ENCODE peak calls at places on chromosomes 16 and 17, in nine cellular contexts. H, P, I, Z, K, R, F, W and N are unnamed samples. For H3K4me1, the result is how much of the 10 kb centered on the place peaks cover.

GRCh38 chr16:30112197-30113030 is 923 bp downstream of the GDPD3 start:
- DNase-seq in P (peak), H (peak), K (peak), R (peak), Z (peak), F (peak), I (peak), W (peak), N (peak)

GRCh38 chr17:40319651-40320550 is 10.9 kb downstream of the RARA start:
- DNase-seq in Z (no peak), H (peak), P (no peak), I (no peak), W (peak), R (peak), F (no peak), K (no peak), N (peak)

GRCh38 chr17:48754500-48755261 is 26.1 kb upstream of the HOXB13 start:
- DNase-seq in F (no peak), H (no peak), R (no peak), W (no peak), Z (no peak), I (no peak), P (no peak), K (no peak), N (no peak)

GRCh38 chr17:79721993-79722671 is 8.6 kb upstream of the ENPP7 start:
- DNase-seq in W (no peak), H (no peak), R (no peak), K (peak), F (no peak), P (peak), Z (peak), I (no peak), N (no peak)

GRCh38 chr17:74649909-74650308 is 26.4 kb upstream of the CD300E start:
- DNase-seq in R (no peak), K (no peak), P (no peak), W (no peak), H (no peak), I (no peak), F (no peak), Z (no peak), N (no peak)

GRCh38 chr16:89670496-89671431 is 13.1 kb downstream of the SPATA33 start:
- DNase-seq in R (no peak), Z (no peak), I (no peak), K (peak), H (no peak), F (no peak), W (no peak), P (no peak), N (no peak)

GRCh38 chr16:82810077-82810476 is 183.3 kb downstream of the CDH13 start:
- DNase-seq in Z (no peak), H (no peak), P (no peak), I (no peak), K (no peak), W (no peak), R (no peak), F (no peak), N (no peak)

GRCh38 chr17:4304417-4305027 is 40.7 kb upstream of the ANKFY1 start:
- DNase-seq in P (peak), R (no peak), H (peak), I (no peak), F (no peak), K (peak), W (no peak), Z (peak), N (peak)

GRCh38 chr17:43769426-43769825 is 9.4 kb downstream of the DUSP3 start:
- DNase-seq in I (no peak), P (no peak), Z (no peak), F (no peak), H (no peak), R (no peak), W (no peak), K (no peak), N (no peak)

GRCh38 chr17:48322060-48322459 is 108.0 kb downstream of the SKAP1 start:
- DNase-seq in P (no peak), K (peak), W (no peak), H (no peak), R (no peak), I (no peak), Z (no peak), F (no peak), N (no peak)

GRCh38 chr17:2704890-2705248 is 6.7 kb downstream of the CLUH start:
- DNase-seq in Z (no peak), R (peak), K (no peak), P (no peak), F (peak), W (no peak), I (no peak), H (no peak), N (no peak)

GRCh38 chr17:32461853-32462617 is 17.7 kb downstream of the PSMD11 start:
- DNase-seq in I (no peak), F (no peak), W (no peak), P (peak), R (no peak), Z (peak), H (peak), K (peak), N (peak)

GRCh38 chr17:72747416-72747815 is 345.1 kb downstream of the SLC39A11 start:
- DNase-seq in H (no peak), W (no peak), R (no peak), Z (no peak), I (no peak), F (no peak), K (no peak), P (no peak), N (no peak)

GRCh38 chr17:51739245-51739886 is 419.1 kb downstream of the CA10 start:
- DNase-seq in K (no peak), F (no peak), I (no peak), P (no peak), R (no peak), W (no peak), Z (peak), H (no peak), N (peak)

GRCh38 chr16:56643080-56643778 is 4.8 kb downstream of the MT1A start:
- DNase-seq in Z (peak), I (no peak), F (peak), K (peak), W (peak), R (peak), H (peak), P (peak), N (peak)

GRCh38 chr17:73648974-73649373 is 4.7 kb upstream of the SDK2 start:
- DNase-seq in K (no peak), F (no peak), H (no peak), I (no peak), P (no peak), Z (no peak), W (no peak), R (no peak), N (no peak)

GRCh38 chr17:64685705-64686104 is 23.6 kb upstream of the SMURF2 start:
- DNase-seq in W (no peak), P (no peak), K (no peak), F (no peak), Z (no peak), H (no peak), I (no peak), R (no peak), N (no peak)

GRCh38 chr16:4611337-4612023 is 3.2 kb downstream of the UBALD1 start:
- DNase-seq in P (no peak), Z (no peak), F (no peak), R (no peak), I (no peak), H (no peak), K (peak), W (no peak), N (peak)

GRCh38 chr16:11625769-11626168 is 39.0 kb upstream of the LITAF start:
- DNase-seq in I (no peak), H (no peak), Z (no peak), F (no peak), W (no peak), R (no peak), K (no peak), P (no peak), N (no peak)
- H3K4me1 ChIP-seq in I (under half), H (under half), Z (under half), F (under half), W (under half), R (under half), K (under half), P (under half), N (under half)

GRCh38 chr16:69166221-69166833 is 20.6 kb upstream of the SNTB2 start:
- DNase-seq in H (no peak), K (peak), I (no peak), R (no peak), Z (no peak), F (no peak), P (no peak), W (no peak), N (no peak)
- H3K4me3 ChIP-seq in H (no peak), K (no peak), I (no peak), R (no peak), Z (no peak), F (no peak), P (no peak), W (no peak), N (no peak)

GRCh38 chr16:53775106-53775820 is 71.3 kb downstream of the FTO start:
- DNase-seq in Z (no peak), F (no peak), K (no peak), P (peak), H (no peak), W (no peak), R (no peak), I (no peak), N (no peak)
- H3K4me1 ChIP-seq in Z (half or more), F (under half), K (half or more), P (under half), H (under half), W (half or more), R (half or more), I (under half), N (under half)

GRCh38 chr17:42677012-42677857 is 441 bp upstream of the PLEKHH3 start:
- DNase-seq in I (peak), H (peak), W (peak), Z (peak), P (peak), K (peak), R (peak), F (peak), N (peak)

GRCh38 chr17:42679492-42680330 is 1.9 kb downstream of the CCR10 start:
- DNase-seq in I (no peak), Z (peak), H (peak), R (peak), P (peak), K (peak), W (peak), F (peak), N (peak)

GRCh38 chr17:42676424-42677011 is at the start of gene PLEKHH3:
- DNase-seq in F (no peak), H (no peak), Z (no peak), R (no peak), W (no peak), P (no peak), K (no peak), I (no peak), N (no peak)

GRCh38 chr17:42679001-42679491 is 2.3 kb upstream of the PLEKHH3 start:
- DNase-seq in F (peak), H (peak), Z (peak), W (no peak), P (peak), R (peak), K (peak), I (no peak), N (peak)

DNA sequence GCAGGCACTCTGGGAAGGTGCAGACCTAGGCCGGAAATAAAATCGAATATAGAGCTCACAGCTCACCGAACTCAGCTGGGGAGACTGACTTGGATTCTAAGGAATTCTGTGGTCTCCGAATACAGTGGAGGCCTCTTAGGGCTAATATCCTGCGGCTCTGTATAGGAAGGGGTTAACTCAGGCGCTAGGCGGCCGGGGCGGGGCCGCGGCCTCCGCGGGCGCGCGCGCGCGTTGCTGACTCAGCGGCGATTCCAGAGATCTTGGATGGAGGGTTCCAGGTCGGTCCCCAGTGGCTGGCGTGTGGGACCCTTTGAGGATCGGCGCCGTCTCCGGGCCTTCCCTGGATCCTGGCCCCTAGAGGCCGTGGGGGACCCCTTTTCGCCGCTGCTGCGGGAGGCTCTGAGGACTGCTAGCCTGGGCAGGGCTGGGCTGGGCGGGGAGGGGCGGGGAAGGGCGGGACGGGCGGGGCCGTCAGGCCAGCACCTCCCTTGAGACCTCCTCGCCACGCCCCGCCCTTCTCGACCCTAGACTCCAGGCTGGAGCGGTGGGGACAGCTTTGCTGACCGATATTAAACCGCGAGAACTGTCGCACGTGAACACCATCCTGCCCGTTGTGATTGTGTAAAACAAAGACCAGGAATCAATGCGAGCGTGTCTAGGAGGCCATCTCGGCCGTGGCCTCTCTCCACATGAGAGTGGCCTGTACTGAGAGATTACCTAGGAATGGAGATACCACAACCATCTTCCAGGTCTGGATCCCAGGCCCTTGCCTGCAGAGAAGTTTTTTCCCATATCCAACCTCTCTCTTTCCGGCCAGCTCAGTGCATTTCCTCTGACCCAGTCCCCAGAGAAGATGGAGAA is 1.4 kb upstream of the PLEKHH3 start:
- DNase-seq in H (peak), Z (peak), F (peak), I (peak), W (peak), K (peak), R (peak), P (peak), N (peak)
- H3K4me3 ChIP-seq in H (peak), Z (peak), F (peak), I (peak), W (peak), K (peak), R (peak), P (peak), N (peak)

DNA sequence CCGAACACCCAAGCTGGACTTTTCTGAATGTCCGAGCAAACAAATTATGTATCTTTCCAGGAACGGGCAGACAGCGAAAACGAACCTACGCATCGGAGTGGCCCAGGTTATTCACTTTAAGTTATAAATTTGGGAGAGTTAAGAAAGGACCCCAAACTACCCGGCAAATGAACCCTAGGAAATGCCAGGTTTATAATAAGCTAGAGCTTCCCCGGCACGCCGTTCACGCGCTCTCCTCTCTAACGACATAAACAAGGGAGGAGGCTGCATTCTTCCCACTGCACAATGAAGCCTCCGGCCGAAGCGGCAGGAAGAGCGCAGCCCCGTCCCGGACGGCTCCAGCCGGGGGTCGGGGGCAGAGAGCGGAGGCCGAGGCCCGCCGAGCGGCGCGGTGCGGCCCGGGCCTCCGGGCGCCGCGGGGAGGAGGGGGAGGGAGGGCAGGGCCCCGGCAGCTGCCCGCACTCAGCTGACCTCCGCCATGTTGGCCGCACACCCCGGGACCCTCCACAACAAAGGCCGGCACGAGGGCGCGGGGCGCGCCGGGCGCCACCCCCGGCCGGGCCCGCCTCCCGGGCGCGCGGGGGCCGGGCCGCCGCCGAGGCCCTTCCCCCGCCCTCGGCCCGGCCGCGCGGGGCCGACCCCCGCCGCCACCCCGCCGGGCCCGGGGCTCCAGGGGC is 770 bp downstream of the SIAH1 start:
- DNase-seq in W (peak), R (peak), K (peak), H (peak), P (peak), I (no peak), F (peak), Z (peak), N (peak)
- H3K4me1 ChIP-seq in W (half or more), R (under half), K (under half), H (under half), P (under half), I (under half), F (under half), Z (under half), N (under half)

DNA sequence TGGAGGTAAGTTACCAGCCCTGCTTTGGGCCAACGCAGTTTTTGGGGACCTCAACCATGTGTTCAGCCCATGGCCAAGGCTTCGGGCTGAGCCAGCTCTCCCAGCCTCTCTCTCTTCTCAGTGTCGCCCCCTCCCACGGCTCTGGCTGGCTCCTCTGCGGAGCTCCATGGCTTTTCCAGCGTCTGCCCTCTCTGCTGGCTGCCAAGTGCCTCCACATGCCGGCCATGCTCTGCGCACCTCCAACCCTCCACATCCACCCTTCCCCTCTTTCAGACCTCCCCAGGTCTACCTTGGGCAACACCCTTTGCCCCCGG is 23.2 kb downstream of the COTL1 start:
- DNase-seq in I (no peak), R (peak), H (no peak), W (no peak), P (no peak), K (no peak), Z (no peak), F (no peak), N (no peak)
- H3K4me3 ChIP-seq in I (no peak), R (peak), H (peak), W (no peak), P (no peak), K (no peak), Z (no peak), F (peak), N (no peak)